ENCODE peak calls at places on chromosomes 5 and 9, in five cellular contexts. V is GM12865, L is GM10248, O is cardiac muscle cell, F is uterus. J is an unnamed sample.

GRCh38 chr5:16937023-16937379 is 913 bp upstream of the MYO10 start:
- DNase-seq in V (no peak), L (no peak), O (no peak), F (no peak), J (no peak)

GRCh38 chr5:116655431-116655830 is 80.8 kb upstream of the SEMA6A start:
- DNase-seq in V (no peak), L (no peak), O (no peak), F (no peak), J (no peak)

GRCh38 chr5:169099801-169100734 is 200.9 kb downstream of the SLIT3 start:
- DNase-seq in V (no peak), L (no peak), O (peak; percentile 28), F (no peak), J (no peak)

GRCh38 chr5:123874600-123875201 is 362.7 kb downstream of the CSNK1G3 start:
- DNase-seq in V (no peak), L (no peak), O (peak; percentile 90), F (no peak), J (no peak)

GRCh38 chr9:86303316-86303975 is 21.1 kb upstream of the ISCA1 start:
- DNase-seq in V (no peak), L (no peak), O (peak; percentile 32), F (no peak), J (no peak)

GRCh38 chr5:145629047-145629446 is 206.1 kb downstream of the PRELID2 start:
- DNase-seq in V (no peak), L (no peak), O (no peak), F (no peak), J (no peak)

GRCh38 chr5:64749385-64749784 is 19.1 kb downstream of the SREK1IP1 start:
- DNase-seq in V (no peak), L (no peak), O (no peak), F (no peak), J (no peak)

GRCh38 chr5:175288048-175288621 is 155.8 kb downstream of the DRD1 start:
- DNase-seq in V (no peak), L (no peak), O (peak; percentile 8), F (no peak), J (no peak)

GRCh38 chr9:93302586-93303257 is 118.8 kb downstream of the WNK2 start:
- DNase-seq in V (peak; percentile 75), L (peak; percentile 74), O (peak; percentile 74), F (peak; percentile 23), J (peak; percentile 52)

GRCh38 chr5:77423022-77423750 is 68.9 kb downstream of the WDR41 start:
- DNase-seq in V (no peak), L (no peak), O (no peak), F (no peak), J (no peak)

DNA sequence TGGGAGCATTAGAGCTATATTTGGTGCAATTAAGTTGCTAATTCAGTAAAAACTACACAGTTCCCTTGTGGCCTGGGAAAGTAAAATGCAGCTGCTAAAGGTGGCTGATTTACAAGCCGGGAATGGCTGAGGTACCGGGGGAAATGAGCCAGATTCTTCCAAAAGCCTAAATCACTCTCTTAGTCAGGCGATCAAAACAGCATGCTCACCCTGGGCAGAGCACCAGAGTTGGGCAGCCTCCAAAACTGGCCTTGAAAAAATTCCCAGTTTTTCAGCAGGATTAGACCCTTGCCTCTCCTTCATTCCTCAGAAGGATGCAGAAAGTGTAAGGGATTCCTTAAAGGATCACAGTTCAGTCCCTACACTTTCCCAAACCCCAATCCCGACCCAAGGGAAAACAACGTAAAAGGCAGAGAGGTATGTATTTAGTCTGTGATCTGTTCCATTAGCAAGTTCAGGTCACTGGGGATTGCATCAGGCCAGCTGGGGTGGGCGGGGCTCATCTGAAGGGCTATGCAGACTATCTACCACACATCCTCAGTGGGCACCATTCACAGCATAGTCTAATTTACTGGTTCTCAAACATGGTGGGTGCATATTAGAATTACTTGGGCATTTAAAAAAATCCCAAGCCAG is 16.9 kb downstream of the TMEM174 start:
- DNase-seq in V (no peak), L (no peak), O (peak; percentile 48), F (peak; percentile 23), J (no peak)
- TF ChIP-seq CTCF in V (no peak), L (no peak), O (no peak), F (no peak), J (no peak)

DNA sequence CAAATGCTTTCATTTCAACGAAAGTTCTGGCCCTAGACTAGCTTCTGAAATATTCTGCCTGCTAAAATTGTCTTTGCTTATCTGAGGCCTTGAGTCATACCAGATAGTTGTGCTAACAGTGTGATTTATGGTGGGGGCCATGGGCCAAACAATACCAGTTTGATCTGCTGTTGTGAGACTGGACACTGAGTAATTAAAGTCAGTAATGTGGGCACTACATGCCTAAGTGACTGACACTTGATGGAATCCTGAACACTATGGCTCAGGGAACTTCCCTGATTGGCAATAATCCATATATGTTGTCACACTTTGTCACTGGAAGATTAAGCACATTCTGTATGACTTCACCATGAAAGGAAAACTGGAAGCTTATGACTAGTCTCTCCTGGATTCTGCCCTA is 127.6 kb upstream of the CYLC2 start:
- DNase-seq in V (no peak), L (no peak), O (no peak), F (no peak), J (no peak)
- TF ChIP-seq CTCF in V (no peak), L (no peak), O (no peak), F (no peak), J (no peak)

GRCh38 chr5:170348069-170348702 is 41.0 kb downstream of the KCNMB1 start:
- DNase-seq in V (no peak), L (no peak), O (peak; percentile 22), F (no peak), J (no peak)
- TF ChIP-seq CTCF in V (no peak), L (no peak), O (peak; percentile 30), F (peak; percentile 39), J (no peak)

DNA sequence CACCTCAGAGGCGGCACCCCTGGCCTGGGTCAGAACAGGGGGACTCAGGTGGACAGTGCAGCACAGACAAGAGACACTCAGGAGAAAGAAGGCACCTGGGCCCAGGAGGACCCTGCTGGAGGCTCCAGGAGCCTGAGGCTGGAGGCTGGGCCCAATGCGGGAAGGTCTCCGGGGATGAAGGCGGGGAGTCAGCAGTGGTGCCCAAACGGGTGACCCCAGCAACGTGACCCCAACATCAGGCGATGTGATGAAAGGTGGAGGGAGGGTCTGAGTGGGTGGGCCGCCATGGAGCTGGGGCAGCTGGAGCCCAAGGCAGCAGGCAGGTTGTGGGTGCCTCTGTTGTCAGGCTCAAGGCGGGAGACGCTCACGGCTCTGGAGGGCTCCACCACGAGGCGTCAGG is 37.5 kb downstream of the LPCAT1 start:
- DNase-seq in V (no peak), L (no peak), O (no peak), F (no peak), J (no peak)
- TF ChIP-seq CTCF in V (no peak), L (no peak), O (no peak), F (no peak), J (no peak)

DNA sequence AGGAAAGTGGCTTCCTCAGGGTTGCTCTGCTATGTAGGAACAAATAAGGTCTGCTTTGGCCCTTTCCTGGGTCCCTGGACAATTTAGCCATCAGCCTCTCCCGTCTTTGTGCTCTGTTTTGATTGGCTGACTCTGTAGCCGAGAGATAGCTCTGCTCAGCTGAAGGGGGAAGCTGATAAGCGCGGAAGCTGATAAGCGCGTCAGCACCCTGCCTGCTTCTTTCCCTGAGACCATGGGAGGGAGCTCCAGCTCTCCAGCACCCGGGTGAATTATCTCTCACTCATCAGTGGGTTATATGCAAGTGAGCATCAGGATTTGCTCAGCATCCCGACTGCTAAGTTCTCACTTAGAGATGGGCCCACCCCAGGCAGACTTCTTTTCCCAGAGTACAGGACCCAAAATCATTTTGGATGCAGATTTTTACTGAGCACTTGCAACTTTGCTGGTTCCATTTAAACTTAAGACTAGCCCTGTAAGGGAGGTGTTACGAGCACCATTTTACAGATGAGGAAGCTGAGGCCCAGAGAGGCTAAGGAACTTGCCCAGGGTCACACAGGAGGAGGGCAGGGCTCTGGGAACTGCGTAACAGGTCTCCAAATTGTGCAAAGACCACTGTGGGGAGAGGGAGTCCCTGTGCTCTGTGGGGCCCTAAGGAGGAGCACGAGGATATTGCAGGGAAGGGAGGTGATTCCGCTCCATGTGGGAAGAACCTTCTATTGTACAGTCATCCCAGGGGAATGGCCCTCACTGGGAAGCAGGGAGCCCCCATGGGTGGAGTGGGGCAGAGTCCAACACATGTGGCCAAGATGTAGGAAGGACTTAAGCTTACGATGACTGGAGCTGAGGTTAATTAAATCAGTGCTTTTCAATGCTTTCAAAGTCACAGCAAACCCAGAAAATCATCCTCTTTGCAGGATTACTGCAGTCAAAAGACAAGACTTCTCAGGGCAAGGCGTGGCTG is 83.7 kb upstream of the ORM1 start:
- DNase-seq in V (no peak), L (no peak), O (peak; percentile 63), F (no peak), J (no peak)
- TF ChIP-seq CTCF in V (no peak), L (no peak), O (peak; percentile 58), F (no peak), J (no peak)

GRCh38 chr9:133604856-133605255 is 4.3 kb downstream of the FAM163B start:
- DNase-seq in V (no peak), L (no peak), O (no peak), F (no peak), J (no peak)

GRCh38 chr9:133605446-133605845 is 3.7 kb downstream of the FAM163B start:
- DNase-seq in V (no peak), L (no peak), O (no peak), F (no peak), J (no peak)

GRCh38 chr9:133603165-133603927 is 5.8 kb downstream of the FAM163B start:
- DNase-seq in V (no peak), L (no peak), O (no peak), F (no peak), J (peak; percentile 36)

GRCh38 chr9:133605856-133606721 is 3.1 kb downstream of the FAM163B start:
- DNase-seq in V (no peak), L (no peak), O (no peak), F (no peak), J (no peak)

DNA sequence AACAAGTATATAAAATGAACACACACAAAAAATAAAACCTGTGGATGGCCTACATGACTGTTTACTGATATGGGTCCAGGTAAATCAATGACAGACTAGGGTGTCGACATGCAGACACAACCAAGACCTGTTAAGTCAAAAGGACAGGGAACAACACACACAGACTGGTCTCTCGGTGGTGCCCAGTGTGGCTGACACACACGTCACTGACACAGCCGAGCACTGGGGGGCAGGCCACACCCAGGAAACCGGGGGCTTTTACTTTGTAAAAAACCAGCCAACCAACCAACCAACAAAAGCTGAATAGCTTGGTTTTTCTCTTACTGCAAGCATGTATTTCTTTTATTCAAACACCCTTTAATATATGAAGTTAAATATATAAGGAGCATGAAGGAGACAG is 5.0 kb downstream of the FAM163B start:
- DNase-seq in V (peak; percentile 4), L (no peak), O (peak; percentile 29), F (no peak), J (no peak)
- TF ChIP-seq CTCF in V (no peak), L (no peak), O (no peak), F (no peak), J (no peak)

GRCh38 chr9:69535296-69535832 is 136.8 kb downstream of the APBA1 start:
- DNase-seq in V (no peak), L (no peak), O (no peak), F (no peak), J (no peak)
- TF ChIP-seq CTCF in V (no peak), L (no peak), O (no peak), F (no peak), J (no peak)

J was measured in nephron progenitor cell.